ENCODE peak calls at places on chromosomes 6 and 20, in seven cellular contexts. J, G, Q, Z, W, M and H are unnamed samples.

GRCh38 chr6:89048286-89048923 is 32.1 kb upstream of the PNRC1 start:
- DNase-seq in J (no peak), G (no peak), Q (no peak), Z (no peak), W (no peak), M (no peak), H (no peak)

GRCh38 chr6:95249176-95249575 is 328.2 kb upstream of the MANEA start:
- DNase-seq in J (no peak), G (no peak), Q (no peak), Z (no peak), W (no peak), M (no peak), H (peak; percentile 86)

GRCh38 chr6:89989742-89990141 is 95.5 kb downstream of the GJA10 start:
- DNase-seq in J (no peak), G (no peak), Q (no peak), Z (no peak), W (no peak), M (no peak), H (no peak)

GRCh38 chr20:50369225-50370035 is 140.8 kb upstream of the PTPN1 start:
- DNase-seq in J (no peak), G (no peak), Q (peak; percentile 98), Z (peak; percentile 77), W (no peak), M (no peak), H (no peak)

GRCh38 chr6:38113810-38114577 is 294.5 kb downstream of the ZFAND3 start:
- DNase-seq in J (no peak), G (no peak), Q (no peak), Z (no peak), W (no peak), M (no peak), H (peak; percentile 25)

GRCh38 chr20:35368616-35369423 is 43.0 kb downstream of the UQCC1 start:
- DNase-seq in J (peak; percentile 14), G (peak; percentile 31), Q (no peak), Z (no peak), W (peak; percentile 23), M (peak; percentile 38), H (no peak)

GRCh38 chr6:36657942-36658544 is 20.5 kb upstream of the CDKN1A start:
- DNase-seq in J (no peak), G (no peak), Q (no peak), Z (no peak), W (no peak), M (no peak), H (peak; percentile 89)

GRCh38 chr20:33789109-33789857 is 21.9 kb upstream of the CHMP4B start:
- DNase-seq in J (peak; percentile 9), G (no peak), Q (peak; percentile 65), Z (peak; percentile 93), W (no peak), M (peak; percentile 31), H (peak; percentile 100)

GRCh38 chr6:43806041-43806757 is 36.2 kb downstream of the VEGFA start:
- DNase-seq in J (no peak), G (no peak), Q (peak; percentile 74), Z (peak; percentile 90), W (no peak), M (no peak), H (peak; percentile 43)

GRCh38 chr20:47727170-47727880 is 58.0 kb downstream of the SULF2 start:
- DNase-seq in J (peak; percentile 100), G (no peak), Q (no peak), Z (no peak), W (peak; percentile 32), M (peak; percentile 53), H (no peak)

GRCh38 chr6:109165392-109165964 is 70.2 kb downstream of the CEP57L1 start:
- DNase-seq in J (no peak), G (no peak), Q (no peak), Z (peak; percentile 70), W (no peak), M (peak; percentile 18), H (peak; percentile 38)

GRCh38 chr20:47330933-47331708 is 25.4 kb downstream of the ZMYND8 start:
- DNase-seq in J (no peak), G (no peak), Q (no peak), Z (peak; percentile 74), W (no peak), M (no peak), H (peak; percentile 86)

GRCh38 chr6:144493035-144493910 is 208.1 kb downstream of the UTRN start:
- DNase-seq in J (no peak), G (no peak), Q (no peak), Z (no peak), W (no peak), M (no peak), H (peak; percentile 57)

GRCh38 chr6:1439349-1439748 is 50.0 kb downstream of the FOXF2 start:
- DNase-seq in J (no peak), G (no peak), Q (no peak), Z (no peak), W (no peak), M (no peak), H (no peak)

GRCh38 chr6:170444811-170445211 is 108.3 kb downstream of the PSMB1 start:
- DNase-seq in J (no peak), G (no peak), Q (no peak), Z (no peak), W (no peak), M (no peak), H (peak; percentile 5)

GRCh38 chr6:137471497-137471896 is 22.7 kb downstream of the OLIG3 start:
- DNase-seq in J (no peak), G (no peak), Q (no peak), Z (no peak), W (no peak), M (no peak), H (no peak)

GRCh38 chr20:9945406-9945805 is 89.4 kb upstream of the ANKEF1 start:
- DNase-seq in J (no peak), G (no peak), Q (no peak), Z (no peak), W (no peak), M (no peak), H (peak; percentile 56)

GRCh38 chr20:9939231-9939630 is 95.6 kb upstream of the ANKEF1 start:
- DNase-seq in J (no peak), G (no peak), Q (no peak), Z (no peak), W (no peak), M (no peak), H (no peak)

GRCh38 chr20:9935285-9935684 is 96.4 kb upstream of the PAK5 start:
- DNase-seq in J (no peak), G (no peak), Q (no peak), Z (no peak), W (no peak), M (no peak), H (no peak)

GRCh38 chr20:9942736-9943135 is 92.1 kb upstream of the ANKEF1 start:
- DNase-seq in J (no peak), G (no peak), Q (no peak), Z (no peak), W (no peak), M (no peak), H (no peak)

GRCh38 chr20:9940329-9940728 is 94.5 kb upstream of the ANKEF1 start:
- DNase-seq in J (no peak), G (no peak), Q (no peak), Z (no peak), W (no peak), M (no peak), H (no peak)
- TF ChIP-seq CTCF in J (no peak), G (no peak), Q (no peak), Z (no peak), W (no peak), M (no peak), H (no peak)

GRCh38 chr20:58133020-58133419 is 95.4 kb downstream of the ANKRD60 start:
- DNase-seq in J (no peak), G (peak; percentile 4), Q (no peak), Z (no peak), W (no peak), M (no peak), H (no peak)

GRCh38 chr20:58131111-58131510 is 97.3 kb downstream of the ANKRD60 start:
- DNase-seq in J (no peak), G (peak; percentile 38), Q (no peak), Z (no peak), W (no peak), M (no peak), H (peak; percentile 28)

GRCh38 chr20:58130156-58130555 is 98.3 kb downstream of the ANKRD60 start:
- DNase-seq in J (no peak), G (no peak), Q (no peak), Z (no peak), W (no peak), M (no peak), H (no peak)

GRCh38 chr20:58130574-58130973 is 97.9 kb downstream of the ANKRD60 start:
- DNase-seq in J (no peak), G (peak; percentile 22), Q (no peak), Z (no peak), W (no peak), M (no peak), H (no peak)

GRCh38 chr20:58131581-58132142 is 96.8 kb downstream of the ANKRD60 start:
- DNase-seq in J (no peak), G (peak; percentile 12), Q (no peak), Z (no peak), W (no peak), M (no peak), H (peak; percentile 77)
- H3K27me3 ChIP-seq in J (peaks cover 31% of the 10 kb centered on the region), G (no peaks in the 10 kb centered on the region), Q (no peaks in the 10 kb centered on the region), Z (peaks cover 22% of the 10 kb centered on the region), W (peaks cover 10% of the 10 kb centered on the region), M (peaks cover 41% of the 10 kb centered on the region), H (peaks cover 25% of the 10 kb centered on the region)

DNA sequence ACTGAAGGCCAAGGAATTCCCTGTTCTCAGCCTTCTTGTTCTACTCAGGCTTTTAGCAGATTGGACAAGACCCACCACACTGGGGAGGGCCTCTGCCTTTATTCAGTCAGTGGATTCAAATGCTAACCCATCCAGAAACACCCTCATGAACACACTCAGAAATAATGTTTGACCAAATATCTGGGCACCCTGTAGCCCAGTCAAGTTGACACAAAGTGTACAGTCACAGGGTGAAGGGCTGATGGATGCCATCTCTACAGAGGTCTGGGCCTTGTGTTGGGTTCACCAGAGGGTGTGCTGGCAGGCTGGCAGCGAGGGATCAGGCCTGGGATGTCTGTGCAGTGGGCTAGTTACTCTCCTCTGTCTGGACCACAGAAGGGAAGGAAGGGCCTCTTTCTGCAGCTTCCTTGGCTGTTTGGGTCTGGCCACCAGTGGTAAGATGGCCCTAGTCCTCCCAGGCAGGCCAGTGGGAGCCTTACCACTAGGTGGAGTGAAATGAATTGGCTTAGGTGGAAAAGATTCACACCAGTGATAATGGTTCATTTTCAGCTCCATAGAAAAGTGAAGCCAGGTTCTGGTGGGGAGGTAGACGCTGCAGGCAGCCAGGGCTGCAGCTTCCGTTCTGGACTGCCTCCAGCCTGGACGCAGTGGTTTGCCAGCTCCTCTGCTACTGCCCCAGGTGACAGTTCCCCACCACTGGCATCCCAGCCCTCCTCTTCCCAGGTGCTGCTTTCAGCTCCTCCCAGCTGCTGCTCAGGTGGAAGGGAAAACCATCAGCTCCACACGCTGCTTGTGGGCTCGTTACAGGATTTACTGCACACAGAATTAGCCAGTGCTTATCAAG is 9.2 kb downstream of the TUBB2A start:
- DNase-seq in J (no peak), G (no peak), Q (peak; percentile 88), Z (no peak), W (no peak), M (no peak), H (no peak)
- TF ChIP-seq CTCF in J (no peak), G (peak; percentile 41), Q (no peak), Z (no peak), W (no peak), M (no peak), H (no peak)

DNA sequence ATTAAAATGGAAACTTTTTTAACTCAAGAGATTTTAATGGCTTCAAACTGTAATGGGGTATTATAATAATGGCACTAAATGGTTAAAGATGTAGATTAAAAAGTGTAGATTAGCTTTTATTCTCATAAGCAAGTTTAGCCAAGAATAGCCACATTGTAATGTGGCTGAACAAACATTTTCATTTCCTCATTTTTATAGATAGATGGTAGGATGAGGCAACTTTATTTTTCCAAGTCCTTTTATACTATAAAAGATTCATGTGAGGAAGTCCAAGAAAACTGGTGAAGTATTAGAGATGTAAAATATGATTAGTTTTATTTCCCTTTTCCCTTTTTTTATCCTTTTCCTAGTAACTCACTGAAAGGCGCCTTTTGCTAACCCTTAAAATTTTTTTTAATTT is 88.8 kb downstream of the ATRN start:
- DNase-seq in J (no peak), G (no peak), Q (no peak), Z (no peak), W (no peak), M (no peak), H (no peak)
- H3K27me3 ChIP-seq in J (no peaks in the 10 kb centered on the region), G (no peaks in the 10 kb centered on the region), Q (no peaks in the 10 kb centered on the region), Z (no peaks in the 10 kb centered on the region), W (no peaks in the 10 kb centered on the region), M (no peaks in the 10 kb centered on the region), H (no peaks in the 10 kb centered on the region)